ENCODE peak calls at places on chromosomes 1 and 21, in four cellular contexts. J, A, G and L are unnamed samples.

GRCh38 chr21:43211085-43212071 is 42.6 kb downstream of the CRYAA start:
- DNase-seq in A (no peak), G (no peak), J (peak), L (no peak)

GRCh38 chr1:26350343-26350700 is 3.6 kb downstream of the CRYBG2 start:
- DNase-seq in A (no peak), J (no peak), G (no peak), L (no peak)

GRCh38 chr1:41611068-41611931 is 126.8 kb upstream of the EDN2 start:
- DNase-seq in A (no peak), J (no peak), G (no peak), L (no peak)

GRCh38 chr1:94654505-94654904 is 112.9 kb upstream of the F3 start:
- DNase-seq in J (no peak), G (no peak), A (no peak), L (no peak)

GRCh38 chr21:41973861-41974751 is 20.3 kb upstream of the C2CD2 start:
- DNase-seq in J (no peak), G (peak), A (peak), L (no peak)

GRCh38 chr1:229408458-229409037 is 25.3 kb downstream of the ACTA1 start:
- DNase-seq in J (no peak), G (no peak), A (no peak), L (no peak)

GRCh38 chr1:234932106-234932505 is 196.5 kb downstream of the TOMM20 start:
- DNase-seq in G (no peak), J (no peak), A (no peak), L (no peak)

GRCh38 chr1:237553078-237553477 is 337.6 kb downstream of the ZP4 start:
- DNase-seq in J (no peak), G (no peak), A (no peak), L (no peak)

GRCh38 chr21:41593051-41593783 is 85.3 kb upstream of the TMPRSS2 start:
- DNase-seq in A (no peak), G (no peak), J (no peak), L (no peak)

GRCh38 chr1:118949317-118949716 is 38.8 kb downstream of the TBX15 start:
- DNase-seq in G (no peak), A (no peak), J (no peak), L (no peak)

GRCh38 chr1:156268336-156268735 is 14.3 kb downstream of the SMG5 start:
- DNase-seq in G (no peak), J (no peak), A (no peak), L (no peak)

GRCh38 chr1:43711524-43712386 is 4.4 kb downstream of the ST3GAL3 start:
- DNase-seq in J (no peak), A (no peak), G (no peak), L (no peak)

GRCh38 chr21:20999567-21000169 is 1.5 kb downstream of the NCAM2 start:
- DNase-seq in A (peak), J (peak), G (peak), L (no peak)

GRCh38 chr1:177800386-177801058 is 169.3 kb downstream of the SEC16B start:
- DNase-seq in G (no peak), A (no peak), J (no peak), L (no peak)

GRCh38 chr1:99969729-99970591 is at the start of gene SLC35A3:
- DNase-seq in G (peak), A (peak), J (peak), L (peak)

GRCh38 chr1:225508538-225509375 is 80.9 kb upstream of the LBR start:
- DNase-seq in A (no peak), G (no peak), J (peak), L (no peak)

GRCh38 chr1:27935721-27936120 is 921 bp downstream of the SMPDL3B start:
- DNase-seq in J (no peak), G (no peak), A (no peak), L (no peak)

GRCh38 chr1:200873116-200873670 is 412 bp downstream of the GPR25 start:
- DNase-seq in J (no peak), G (peak), A (no peak), L (no peak)

GRCh38 chr1:90133133-90133532 is 138.2 kb downstream of the ZNF326 start:
- DNase-seq in A (peak), G (peak), J (peak), L (no peak)

GRCh38 chr1:240414237-240414636 is 197.7 kb downstream of the GREM2 start:
- DNase-seq in G (no peak), A (no peak), J (no peak), L (no peak)

GRCh38 chr1:87044840-87045239 is 130.4 kb downstream of the HS2ST1 start:
- DNase-seq in G (no peak), A (peak), J (no peak), L (peak)

GRCh38 chr1:24300971-24301370 is 18.2 kb upstream of the GRHL3 start:
- DNase-seq in A (no peak), J (no peak), G (no peak), L (no peak)